ENCODE peak calls at places on chromosome 1, in ten cellular contexts. One of them, this sample, is unnamed.

GRCh38 chr1:108708726-108709660 is 3.7 kb upstream of the FNDC7 start:
- DNase-seq in AG04450: no peak
- DNase-seq in upper lobe of right lung: no peak
- DNase-seq in K562: peak
- DNase-seq in DND-41: peak
- DNase-seq in A549: peak
- DNase-seq in heart right ventricle: no peak
- DNase-seq in H1: peak
- DNase-seq in fibroblast of the aortic adventitia: peak
- DNase-seq in ovary: no peak
- DNase-seq in this sample: no peak

GRCh38 chr1:39102537-39103320 is 76.6 kb downstream of the NDUFS5 start:
- DNase-seq in DND-41: peak
- DNase-seq in AG04450: no peak
- DNase-seq in A549: peak
- DNase-seq in ovary: peak
- DNase-seq in H1: peak
- DNase-seq in heart right ventricle: no peak
- DNase-seq in K562: peak
- DNase-seq in upper lobe of right lung: no peak
- DNase-seq in fibroblast of the aortic adventitia: peak
- DNase-seq in this sample: peak

GRCh38 chr1:201692307-201693018 is 136.5 kb upstream of the IPO9 start:
- DNase-seq in DND-41: no peak
- DNase-seq in fibroblast of the aortic adventitia: peak
- DNase-seq in heart right ventricle: no peak
- DNase-seq in upper lobe of right lung: no peak
- DNase-seq in H1: no peak
- DNase-seq in ovary: no peak
- DNase-seq in K562: no peak
- DNase-seq in AG04450: no peak
- DNase-seq in A549: no peak
- DNase-seq in this sample: no peak

GRCh38 chr1:42013881-42014470 is 95.3 kb upstream of the HIVEP3 start:
- DNase-seq in K562: no peak
- DNase-seq in H1: no peak
- DNase-seq in ovary: no peak
- DNase-seq in A549: no peak
- DNase-seq in heart right ventricle: no peak
- DNase-seq in upper lobe of right lung: no peak
- DNase-seq in DND-41: peak
- DNase-seq in AG04450: no peak
- DNase-seq in fibroblast of the aortic adventitia: no peak
- DNase-seq in this sample: no peak

GRCh38 chr1:180837025-180837424 is 75.7 kb upstream of the KIAA1614 start:
- DNase-seq in A549: no peak
- DNase-seq in fibroblast of the aortic adventitia: no peak
- DNase-seq in H1: no peak
- DNase-seq in DND-41: no peak
- DNase-seq in K562: no peak
- DNase-seq in upper lobe of right lung: no peak
- DNase-seq in AG04450: no peak
- DNase-seq in heart right ventricle: no peak
- DNase-seq in ovary: no peak
- DNase-seq in this sample: no peak

GRCh38 chr1:87295720-87296119 is 33.0 kb upstream of the LMO4 start:
- DNase-seq in upper lobe of right lung: no peak
- DNase-seq in DND-41: no peak
- DNase-seq in A549: no peak
- DNase-seq in heart right ventricle: no peak
- DNase-seq in AG04450: no peak
- DNase-seq in fibroblast of the aortic adventitia: no peak
- DNase-seq in K562: no peak
- DNase-seq in ovary: no peak
- DNase-seq in H1: no peak
- DNase-seq in this sample: no peak

GRCh38 chr1:215198021-215198420 is 115.5 kb downstream of the KCNK2 start:
- DNase-seq in upper lobe of right lung: no peak
- DNase-seq in H1: no peak
- DNase-seq in fibroblast of the aortic adventitia: no peak
- DNase-seq in heart right ventricle: no peak
- DNase-seq in ovary: no peak
- DNase-seq in K562: no peak
- DNase-seq in DND-41: no peak
- DNase-seq in AG04450: no peak
- DNase-seq in A549: no peak
- DNase-seq in this sample: no peak

GRCh38 chr1:204941415-204942338 is 71.0 kb downstream of the NFASC start:
- DNase-seq in A549: peak
- DNase-seq in ovary: peak
- DNase-seq in K562: peak
- DNase-seq in heart right ventricle: peak
- DNase-seq in fibroblast of the aortic adventitia: peak
- DNase-seq in upper lobe of right lung: peak
- DNase-seq in H1: peak
- DNase-seq in AG04450: no peak
- DNase-seq in DND-41: peak
- DNase-seq in this sample: peak

GRCh38 chr1:26293911-26294463 is 12.4 kb downstream of the UBXN11 start:
- DNase-seq in H1: no peak
- DNase-seq in K562: no peak
- DNase-seq in upper lobe of right lung: no peak
- DNase-seq in DND-41: no peak
- DNase-seq in A549: no peak
- DNase-seq in ovary: no peak
- DNase-seq in fibroblast of the aortic adventitia: no peak
- DNase-seq in heart right ventricle: no peak
- DNase-seq in AG04450: no peak
- DNase-seq in this sample: no peak

GRCh38 chr1:26297791-26298124 is 8.7 kb downstream of the UBXN11 start:
- DNase-seq in fibroblast of the aortic adventitia: no peak
- DNase-seq in DND-41: no peak
- DNase-seq in heart right ventricle: no peak
- DNase-seq in A549: no peak
- DNase-seq in K562: no peak
- DNase-seq in upper lobe of right lung: no peak
- DNase-seq in H1: no peak
- DNase-seq in ovary: no peak
- DNase-seq in AG04450: no peak
- DNase-seq in this sample: no peak

GRCh38 chr1:26296340-26297056 is 9.9 kb downstream of the UBXN11 start:
- DNase-seq in A549: no peak
- DNase-seq in DND-41: no peak
- DNase-seq in heart right ventricle: no peak
- DNase-seq in upper lobe of right lung: no peak
- DNase-seq in K562: no peak
- DNase-seq in AG04450: no peak
- DNase-seq in fibroblast of the aortic adventitia: no peak
- DNase-seq in ovary: no peak
- DNase-seq in H1: no peak
- DNase-seq in this sample: no peak

GRCh38 chr1:26295194-26296138 is 11.0 kb downstream of the UBXN11 start:
- DNase-seq in DND-41: no peak
- DNase-seq in AG04450: no peak
- DNase-seq in upper lobe of right lung: no peak
- DNase-seq in A549: no peak
- DNase-seq in K562: no peak
- DNase-seq in heart right ventricle: no peak
- DNase-seq in fibroblast of the aortic adventitia: no peak
- DNase-seq in ovary: no peak
- DNase-seq in H1: no peak
- DNase-seq in this sample: no peak

GRCh38 chr1:26297057-26297790 is 9.2 kb downstream of the UBXN11 start:
- DNase-seq in K562: no peak
- DNase-seq in heart right ventricle: no peak
- DNase-seq in upper lobe of right lung: no peak
- DNase-seq in AG04450: no peak
- DNase-seq in A549: no peak
- DNase-seq in ovary: no peak
- DNase-seq in fibroblast of the aortic adventitia: no peak
- DNase-seq in H1: no peak
- DNase-seq in DND-41: no peak
- DNase-seq in this sample: no peak
- H3K4me3 ChIP-seq in K562: no peak
- H3K4me3 ChIP-seq in heart right ventricle: no peak
- H3K4me3 ChIP-seq in upper lobe of right lung: no peak
- H3K4me3 ChIP-seq in AG04450: no peak
- H3K4me3 ChIP-seq in A549: no peak
- H3K4me3 ChIP-seq in ovary: no peak
- H3K4me3 ChIP-seq in fibroblast of the aortic adventitia: no peak
- H3K4me3 ChIP-seq in H1: no peak
- H3K4me3 ChIP-seq in DND-41: no peak
- H3K4me3 ChIP-seq in this sample: no peak

GRCh38 chr1:10833630-10834557 is 37.4 kb upstream of the CASZ1 start:
- DNase-seq in AG04450: no peak
- DNase-seq in upper lobe of right lung: no peak
- DNase-seq in K562: no peak
- DNase-seq in H1: no peak
- DNase-seq in ovary: no peak
- DNase-seq in fibroblast of the aortic adventitia: no peak
- DNase-seq in heart right ventricle: no peak
- DNase-seq in A549: peak
- DNase-seq in DND-41: no peak
- DNase-seq in this sample: no peak

GRCh38 chr1:10836726-10837125 is 40.3 kb upstream of the CASZ1 start:
- DNase-seq in K562: no peak
- DNase-seq in upper lobe of right lung: peak
- DNase-seq in heart right ventricle: no peak
- DNase-seq in H1: peak
- DNase-seq in DND-41: no peak
- DNase-seq in fibroblast of the aortic adventitia: no peak
- DNase-seq in ovary: no peak
- DNase-seq in A549: no peak
- DNase-seq in AG04450: no peak
- DNase-seq in this sample: no peak

GRCh38 chr1:10834770-10835412 is 38.4 kb upstream of the CASZ1 start:
- DNase-seq in K562: no peak
- DNase-seq in A549: no peak
- DNase-seq in fibroblast of the aortic adventitia: no peak
- DNase-seq in AG04450: no peak
- DNase-seq in H1: no peak
- DNase-seq in ovary: no peak
- DNase-seq in upper lobe of right lung: peak
- DNase-seq in DND-41: no peak
- DNase-seq in heart right ventricle: no peak
- DNase-seq in this sample: no peak

GRCh38 chr1:10838541-10838940 is 42.1 kb upstream of the CASZ1 start:
- DNase-seq in heart right ventricle: no peak
- DNase-seq in AG04450: no peak
- DNase-seq in A549: no peak
- DNase-seq in ovary: no peak
- DNase-seq in H1: peak
- DNase-seq in upper lobe of right lung: peak
- DNase-seq in fibroblast of the aortic adventitia: no peak
- DNase-seq in DND-41: no peak
- DNase-seq in K562: no peak
- DNase-seq in this sample: no peak

GRCh38 chr1:10835423-10836421 is 39.3 kb upstream of the CASZ1 start:
- DNase-seq in fibroblast of the aortic adventitia: peak
- DNase-seq in heart right ventricle: peak
- DNase-seq in H1: peak
- DNase-seq in upper lobe of right lung: peak
- DNase-seq in AG04450: no peak
- DNase-seq in K562: peak
- DNase-seq in A549: no peak
- DNase-seq in DND-41: no peak
- DNase-seq in ovary: no peak
- DNase-seq in this sample: no peak
- TF ChIP-seq CTCF in fibroblast of the aortic adventitia: no peak
- TF ChIP-seq CTCF in heart right ventricle: no peak
- TF ChIP-seq CTCF in H1: peak
- TF ChIP-seq CTCF in upper lobe of right lung: no peak
- TF ChIP-seq CTCF in AG04450: no peak
- TF ChIP-seq CTCF in K562: peak
- TF ChIP-seq CTCF in A549: no peak
- TF ChIP-seq CTCF in DND-41: no peak
- TF ChIP-seq CTCF in ovary: no peak
- TF ChIP-seq CTCF in this sample: no peak

DNA sequence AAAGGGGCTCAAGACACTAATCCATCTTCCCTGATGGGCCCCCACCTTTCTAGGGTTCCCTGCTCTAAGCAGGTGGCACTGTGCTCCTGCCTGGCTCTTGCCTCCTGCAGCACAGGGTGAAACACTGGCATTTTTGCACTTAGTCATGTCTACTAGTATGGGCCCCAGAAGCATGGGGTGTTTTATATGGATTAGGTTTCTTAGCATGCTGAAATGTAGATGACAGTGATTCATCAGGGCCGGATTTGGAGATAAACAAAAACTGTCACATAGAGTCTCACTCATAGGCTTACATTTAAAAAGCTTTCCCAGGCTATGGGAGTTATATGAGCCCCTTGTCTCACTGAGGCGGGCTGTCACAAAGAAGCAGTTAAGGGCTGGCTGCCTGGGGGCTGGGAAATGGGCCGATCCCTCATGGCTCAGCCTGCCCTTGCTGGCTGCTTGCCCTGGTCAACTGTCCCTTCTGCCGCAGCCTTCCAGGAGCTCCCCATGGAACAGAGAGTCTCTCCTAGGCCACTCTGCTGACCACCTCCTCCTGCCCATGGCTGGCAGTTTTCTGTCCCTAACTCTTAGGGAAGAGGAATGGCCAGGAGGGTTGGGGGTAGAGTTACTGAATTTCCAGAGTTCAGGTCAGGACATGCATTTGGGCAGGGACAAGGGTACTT is 6.5 kb downstream of the GALNT2 start:
- DNase-seq in upper lobe of right lung: no peak
- DNase-seq in AG04450: peak
- DNase-seq in K562: peak
- DNase-seq in fibroblast of the aortic adventitia: no peak
- DNase-seq in DND-41: no peak
- DNase-seq in A549: no peak
- DNase-seq in ovary: no peak
- DNase-seq in H1: no peak
- DNase-seq in heart right ventricle: no peak
- DNase-seq in this sample: no peak
- H3K4me3 ChIP-seq in upper lobe of right lung: no peak
- H3K4me3 ChIP-seq in AG04450: no peak
- H3K4me3 ChIP-seq in K562: no peak
- H3K4me3 ChIP-seq in fibroblast of the aortic adventitia: no peak
- H3K4me3 ChIP-seq in DND-41: peak
- H3K4me3 ChIP-seq in A549: no peak
- H3K4me3 ChIP-seq in ovary: no peak
- H3K4me3 ChIP-seq in H1: no peak
- H3K4me3 ChIP-seq in heart right ventricle: no peak
- H3K4me3 ChIP-seq in this sample: no peak

DNA sequence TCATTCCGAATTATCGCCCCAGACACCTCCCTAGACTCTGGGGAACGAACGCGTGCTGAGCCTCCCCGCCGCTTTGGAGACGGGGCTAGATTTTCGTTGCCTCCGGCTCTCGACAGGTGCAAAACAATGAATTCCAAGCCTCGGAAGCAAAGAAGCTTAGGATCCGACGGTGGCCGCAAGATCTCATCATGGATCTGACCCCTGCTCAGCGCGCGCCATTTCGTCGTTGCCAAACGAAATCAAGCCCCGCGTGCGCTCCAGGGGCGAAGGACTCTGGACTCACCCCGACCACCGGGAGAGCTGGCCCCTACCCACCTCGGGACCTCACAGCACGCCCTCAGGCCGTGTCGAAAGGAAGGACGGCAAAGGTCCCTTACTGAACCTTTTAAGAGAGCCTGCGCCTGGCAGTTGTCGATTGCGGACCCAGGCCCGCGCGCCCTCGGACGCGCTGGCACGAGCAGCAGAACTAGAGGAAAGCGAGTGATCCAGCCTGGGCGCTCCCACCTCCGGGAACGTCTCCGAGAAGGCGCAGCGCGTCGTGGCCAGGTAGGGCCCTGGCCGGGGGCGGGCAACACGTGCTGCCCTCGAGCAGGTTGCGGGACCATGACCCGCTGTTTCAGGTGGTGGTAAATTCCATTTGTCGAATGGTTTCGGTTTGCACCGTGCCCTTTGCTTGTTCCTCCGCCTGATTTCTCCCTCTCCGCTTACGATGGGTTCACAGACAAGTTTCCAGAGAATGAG is 1.6 kb upstream of the RUNX3 start:
- DNase-seq in DND-41: no peak
- DNase-seq in A549: no peak
- DNase-seq in upper lobe of right lung: no peak
- DNase-seq in fibroblast of the aortic adventitia: no peak
- DNase-seq in K562: no peak
- DNase-seq in AG04450: no peak
- DNase-seq in H1: peak
- DNase-seq in ovary: no peak
- DNase-seq in heart right ventricle: no peak
- DNase-seq in this sample: no peak
- TF ChIP-seq CTCF in DND-41: peak
- TF ChIP-seq CTCF in A549: no peak
- TF ChIP-seq CTCF in upper lobe of right lung: no peak
- TF ChIP-seq CTCF in fibroblast of the aortic adventitia: no peak
- TF ChIP-seq CTCF in K562: no peak
- TF ChIP-seq CTCF in AG04450: no peak
- TF ChIP-seq CTCF in H1: no peak
- TF ChIP-seq CTCF in ovary: no peak
- TF ChIP-seq CTCF in heart right ventricle: no peak
- TF ChIP-seq CTCF in this sample: no peak

This sample was measured in BJ.